ENCODE peak calls at places on chromosomes 5 and 9, in five cellular contexts. B is MM.1S; F is A549; T is hepatocyte; I is CD8-positive, alpha-beta T cell. J is an unnamed sample.

GRCh38 chr9:15889555-15889954 is 336.7 kb downstream of the CCDC171 start:
- DNase-seq in I (no peak), F (no peak), T (peak; percentile 7), B (no peak), J (no peak)

GRCh38 chr5:158484246-158484645 is 615.5 kb downstream of the EBF1 start:
- DNase-seq in T (peak; percentile 11), B (no peak), I (no peak), F (no peak), J (no peak)

GRCh38 chr5:117953272-117953671 is 1035.1 kb downstream of the DTWD2 start:
- DNase-seq in I (no peak), B (no peak), T (no peak), F (no peak), J (no peak)

GRCh38 chr5:17105744-17106450 is 111.5 kb upstream of the BASP1 start:
- DNase-seq in T (peak; percentile 74), F (no peak), I (no peak), B (no peak), J (peak; percentile 68)

GRCh38 chr9:75467141-75467540 is 378.8 kb downstream of the OSTF1 start:
- DNase-seq in I (no peak), F (no peak), B (no peak), T (no peak), J (no peak)

GRCh38 chr5:9348296-9348996 is 197.4 kb downstream of the SEMA5A start:
- DNase-seq in B (no peak), F (no peak), T (no peak), I (no peak), J (no peak)

GRCh38 chr5:142618125-142618524 is 67.8 kb downstream of the FGF1 start:
- DNase-seq in T (no peak), I (no peak), F (no peak), B (no peak), J (no peak)

GRCh38 chr5:1199649-1200494 is 1.5 kb upstream of the SLC6A19 start:
- DNase-seq in I (no peak), B (no peak), F (no peak), T (peak; percentile 84), J (no peak)

GRCh38 chr5:141864371-141865370 is 13.5 kb downstream of the PCDH1 start:
- DNase-seq in F (no peak), B (peak; percentile 96), I (no peak), T (no peak), J (no peak)

GRCh38 chr5:151775025-151775606 is 3.4 kb downstream of the G3BP1 start:
- DNase-seq in T (no peak), F (no peak), I (no peak), B (no peak), J (no peak)

GRCh38 chr5:151781201-151781600 is 9.4 kb downstream of the G3BP1 start:
- DNase-seq in I (no peak), B (no peak), T (no peak), F (no peak), J (no peak)

GRCh38 chr5:151780348-151780747 is 8.6 kb downstream of the G3BP1 start:
- DNase-seq in F (no peak), I (no peak), B (no peak), T (no peak), J (no peak)

GRCh38 chr5:151784141-151784540 is 12.4 kb downstream of the G3BP1 start:
- DNase-seq in T (no peak), B (no peak), I (no peak), F (no peak), J (no peak)

DNA sequence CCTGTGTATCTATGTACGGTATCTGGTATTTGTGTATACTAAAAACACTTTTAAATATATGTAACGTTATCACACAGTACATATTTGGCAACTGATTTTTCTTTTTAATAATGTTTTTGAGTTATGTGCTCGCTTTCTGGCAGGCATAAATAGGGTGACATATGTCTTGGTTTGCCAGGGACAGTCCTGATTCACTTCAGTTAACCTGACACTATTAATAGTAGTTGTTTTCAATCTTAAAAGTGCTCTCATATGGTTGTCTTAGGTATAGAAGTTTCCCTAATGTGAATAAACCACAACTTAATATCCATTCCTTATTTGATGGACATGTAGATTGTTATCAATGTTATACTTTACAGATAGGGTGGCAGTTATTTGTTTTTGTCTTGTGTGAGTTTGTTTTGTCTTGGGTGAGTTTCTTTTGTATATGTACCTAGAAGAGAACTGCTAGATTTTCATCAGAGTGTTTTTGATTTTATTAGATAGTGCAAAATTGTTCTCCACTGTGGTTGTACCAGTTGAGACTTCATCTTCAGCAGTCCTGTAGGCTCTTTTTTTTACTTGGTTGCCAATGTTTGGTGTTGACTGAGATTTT is 7.9 kb downstream of the G3BP1 start:
- DNase-seq in I (no peak), T (no peak), F (no peak), B (no peak), J (no peak)
- H3K4me1 ChIP-seq in I (peaks cover 72% of the 10 kb centered on the region), T (peaks cover 18% of the 10 kb centered on the region), F (peaks cover 68% of the 10 kb centered on the region), B (peaks cover 21% of the 10 kb centered on the region), J (peaks cover 43% of the 10 kb centered on the region)

DNA sequence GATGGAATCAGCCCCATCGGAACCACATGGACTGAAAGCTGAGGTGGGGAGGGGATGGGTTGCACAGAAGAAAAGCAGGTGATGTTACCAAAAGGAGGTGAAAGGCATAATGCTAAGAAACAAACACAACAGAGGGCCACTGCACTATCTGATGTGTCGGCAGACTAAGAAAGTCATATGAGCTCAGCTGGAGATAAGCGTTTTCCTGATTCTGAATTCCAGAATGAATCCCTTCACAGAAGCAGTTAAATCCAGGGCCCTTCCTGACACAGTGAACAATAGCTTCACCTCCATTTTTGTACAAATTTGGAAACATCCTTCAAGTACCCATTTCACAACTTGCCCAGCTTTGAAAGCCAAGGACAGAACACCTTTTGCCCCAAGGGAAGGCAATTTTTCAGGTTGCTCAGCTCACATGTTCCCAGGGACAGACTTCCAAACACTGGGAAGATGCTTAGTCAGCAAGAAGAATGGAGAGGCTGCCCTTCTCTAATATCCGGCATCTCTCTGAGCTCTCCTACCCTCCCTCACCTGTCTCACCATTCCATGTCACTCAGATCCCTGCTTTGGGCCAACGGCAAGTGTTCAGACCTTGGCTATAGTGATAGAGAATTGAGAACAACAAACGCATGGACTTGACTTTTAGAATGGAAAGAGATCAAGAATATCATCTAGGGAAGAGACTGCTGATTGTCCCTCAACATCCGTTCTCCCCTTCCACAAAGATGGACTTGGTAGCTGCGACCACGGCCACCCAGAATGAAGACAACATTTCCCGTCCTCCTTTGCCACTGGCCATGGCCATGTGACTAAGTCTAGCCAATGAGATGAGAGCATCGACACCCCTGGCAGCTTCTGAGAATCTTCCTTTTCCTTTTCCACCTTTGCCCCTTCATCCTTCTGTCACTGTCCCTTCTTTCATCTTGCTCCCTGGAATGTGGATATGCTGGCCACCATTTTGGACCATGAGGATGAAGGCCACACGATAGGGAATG is 68.6 kb upstream of the IL17B start:
- DNase-seq in I (no peak), T (no peak), B (no peak), F (no peak), J (no peak)
- H3K27ac ChIP-seq in I (no peak overlapping the region), T (peak overlapping the region; percentile 86), B (no peak overlapping the region), F (peak overlapping the region; percentile 89), J (peak overlapping the region; percentile 20)

GRCh38 chr5:124737651-124738050 is 8.8 kb downstream of the ZNF608 start:
- DNase-seq in B (no peak), I (no peak), F (no peak), T (no peak), J (no peak)
- H3K4me1 ChIP-seq in B (no peaks in the 10 kb centered on the region), I (no peaks in the 10 kb centered on the region), F (peaks cover 17% of the 10 kb centered on the region), T (peaks cover 80% of the 10 kb centered on the region), J (peaks cover 52% of the 10 kb centered on the region)

GRCh38 chr9:130961511-130962300 is 22.7 kb upstream of the FIBCD1 start:
- DNase-seq in B (no peak), I (no peak), T (no peak), F (no peak), J (no peak)

GRCh38 chr9:130963916-130964315 is 24.9 kb upstream of the FIBCD1 start:
- DNase-seq in B (no peak), F (no peak), T (no peak), I (no peak), J (no peak)

GRCh38 chr9:130965680-130966079 is 26.6 kb upstream of the FIBCD1 start:
- DNase-seq in T (no peak), B (no peak), I (no peak), F (no peak), J (no peak)

GRCh38 chr9:130962418-130963316 is 23.6 kb upstream of the FIBCD1 start:
- DNase-seq in I (no peak), F (peak; percentile 82), T (peak; percentile 52), B (no peak), J (no peak)

DNA sequence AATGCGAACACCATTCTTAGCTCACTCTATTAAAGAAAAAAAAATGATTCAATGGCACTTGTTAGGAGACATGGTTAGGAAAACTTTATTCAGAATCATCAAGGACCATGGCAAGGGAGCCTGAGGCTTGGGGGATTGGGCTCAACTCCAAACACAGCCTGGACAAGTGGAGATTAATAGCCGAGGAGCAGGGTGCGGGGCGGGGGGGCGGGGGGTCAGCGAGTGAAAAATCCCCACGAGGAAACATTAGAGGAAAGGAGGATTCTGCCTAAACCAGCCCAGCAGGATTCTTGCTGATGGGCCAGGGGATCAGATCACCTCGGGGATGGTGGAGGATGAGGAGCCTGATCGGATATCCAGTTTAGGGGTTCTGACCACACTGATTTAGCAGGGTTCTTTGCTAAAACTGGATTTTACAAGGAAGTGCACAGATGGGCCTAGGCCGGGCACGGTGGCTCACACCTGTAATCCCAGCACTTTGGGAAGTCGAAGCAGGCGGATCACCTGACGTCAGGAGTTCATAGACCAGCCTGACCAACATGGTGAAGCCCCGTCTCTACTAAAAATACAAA is 24.4 kb upstream of the FIBCD1 start:
- DNase-seq in I (no peak), T (no peak), B (no peak), F (no peak), J (no peak)
- H3K27ac ChIP-seq in I (no peak overlapping the region), T (no peak overlapping the region), B (no peak overlapping the region), F (peak overlapping the region; percentile 90), J (no peak overlapping the region)

DNA sequence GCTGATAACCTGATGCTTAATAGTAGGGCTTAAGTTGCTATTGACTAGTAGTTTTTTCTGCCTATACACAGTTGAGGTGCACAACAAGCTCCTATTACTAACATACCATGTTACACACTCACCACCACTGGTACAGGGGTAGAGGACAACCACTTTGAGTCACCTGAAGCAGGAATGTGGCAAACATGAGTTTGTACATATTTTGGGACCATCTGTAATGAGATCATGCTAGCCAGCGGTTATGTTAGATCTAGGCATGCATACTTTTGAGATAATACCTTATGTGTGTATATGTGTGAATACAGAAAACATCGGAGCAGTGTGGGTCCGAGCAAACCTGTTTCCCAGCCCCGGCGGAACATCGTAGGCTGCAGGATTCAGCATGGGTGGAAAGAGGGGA is 72.8 kb upstream of the NXNL2 start:
- DNase-seq in T (no peak), F (no peak), B (no peak), I (no peak), J (no peak)
- H3K4me1 ChIP-seq in T (peaks cover 8% of the 10 kb centered on the region), F (peaks cover 19% of the 10 kb centered on the region), B (no peaks in the 10 kb centered on the region), I (no peaks in the 10 kb centered on the region), J (peaks cover 3% of the 10 kb centered on the region)

GRCh38 chr5:177309351-177310191 is 2.1 kb downstream of the MXD3 start:
- DNase-seq in B (peak; percentile 81), I (peak; percentile 82), F (peak; percentile 91), T (peak; percentile 79), J (no peak)
- H3K27ac ChIP-seq in B (peak overlapping the region; percentile 18), I (no peak overlapping the region), F (no peak overlapping the region), T (no peak overlapping the region), J (no peak overlapping the region)